ENCODE peak calls at places on chromosome 16, in five cellular contexts. O is pancreas, L is Panc1, N is adrenal gland, U is body of pancreas. D is an unnamed sample. For H3K4me1, the result is how much of the 10 kb centered on the place peaks cover.

GRCh38 chr16:68015681-68016080 is at the start of gene DPEP2NB:
- DNase-seq in O (no peak), L (no peak), N (no peak), U (no peak), D (no peak)

GRCh38 chr16:16857603-16858283 is 478.8 kb downstream of the NPIPA7 start:
- DNase-seq in O (no peak), L (no peak), N (no peak), U (no peak), D (no peak)

GRCh38 chr16:30774367-30775130 is 12.4 kb downstream of the RNF40 start:
- DNase-seq in O (no peak), L (no peak), N (no peak), U (no peak), D (no peak)

GRCh38 chr16:67229906-67230808 is 3.2 kb downstream of the TMEM208 start:
- DNase-seq in O (no peak), L (no peak), N (no peak), U (no peak), D (no peak)

GRCh38 chr16:50065624-50066481 is at the start of gene HEATR3:
- DNase-seq in O (peak), L (peak), N (peak), U (peak), D (peak)

GRCh38 chr16:56885446-56886162 is 20.6 kb downstream of the SLC12A3 start:
- DNase-seq in O (no peak), L (no peak), N (no peak), U (no peak), D (no peak)

GRCh38 chr16:16158741-16159374 is 64.4 kb downstream of the ABCC6 start:
- DNase-seq in O (no peak), L (no peak), N (no peak), U (no peak), D (no peak)

GRCh38 chr16:57284206-57284951 is at the start of gene PLLP:
- DNase-seq in O (peak), L (no peak), N (peak), U (peak), D (peak)

GRCh38 chr16:23140082-23140481 is 9.2 kb downstream of the USP31 start:
- DNase-seq in O (no peak), L (no peak), N (no peak), U (no peak), D (no peak)

DNA sequence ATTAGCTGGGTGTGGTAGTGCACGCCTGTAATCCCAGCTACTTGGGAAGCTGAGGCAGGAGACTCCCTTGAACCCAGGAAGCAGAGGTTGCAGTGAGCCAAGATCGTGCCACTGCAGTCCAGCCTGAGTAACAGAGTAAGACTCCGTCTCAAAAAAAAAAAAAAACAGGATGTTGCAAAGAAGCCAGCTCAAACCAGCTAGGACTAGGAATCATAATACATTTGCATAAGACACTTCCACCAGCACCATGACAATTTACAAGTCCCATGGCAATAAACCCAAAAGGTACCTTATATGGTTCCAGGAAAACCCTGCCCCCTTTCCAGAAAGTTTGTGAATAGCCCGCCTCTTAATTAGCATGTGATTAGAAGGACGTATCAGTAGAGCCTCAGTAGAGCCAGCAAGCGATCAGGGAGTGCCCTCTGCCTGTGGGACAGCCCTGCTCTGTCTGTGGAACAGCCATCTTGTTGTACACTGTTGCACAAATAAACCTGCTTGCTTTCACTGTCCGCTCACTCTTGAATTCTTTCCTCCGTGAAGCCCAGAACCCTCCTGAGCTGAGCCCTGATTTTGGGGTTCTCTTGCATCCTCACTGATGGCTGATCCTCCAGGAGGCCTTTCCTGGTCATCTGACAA is 14.1 kb downstream of the NUPR1 start:
- DNase-seq in O (no peak), L (no peak), N (no peak), U (peak), D (peak)
- TF ChIP-seq CTCF in O (no peak), L (no peak), N (no peak), U (no peak), D (no peak)

GRCh38 chr16:54077412-54077821 is 209.2 kb downstream of the IRX3 start:
- DNase-seq in O (no peak), L (peak), N (peak), U (no peak), D (no peak)
- H3K4me1 ChIP-seq in O (under half), L (under half), N (under half), U (under half), D (under half)

GRCh38 chr16:88687254-88687576 is 908 bp upstream of the SNAI3 start:
- DNase-seq in O (no peak), L (no peak), N (no peak), U (no peak), D (no peak)
- TF ChIP-seq CTCF in O (no peak), L (no peak), N (no peak), U (no peak), D (no peak)

DNA sequence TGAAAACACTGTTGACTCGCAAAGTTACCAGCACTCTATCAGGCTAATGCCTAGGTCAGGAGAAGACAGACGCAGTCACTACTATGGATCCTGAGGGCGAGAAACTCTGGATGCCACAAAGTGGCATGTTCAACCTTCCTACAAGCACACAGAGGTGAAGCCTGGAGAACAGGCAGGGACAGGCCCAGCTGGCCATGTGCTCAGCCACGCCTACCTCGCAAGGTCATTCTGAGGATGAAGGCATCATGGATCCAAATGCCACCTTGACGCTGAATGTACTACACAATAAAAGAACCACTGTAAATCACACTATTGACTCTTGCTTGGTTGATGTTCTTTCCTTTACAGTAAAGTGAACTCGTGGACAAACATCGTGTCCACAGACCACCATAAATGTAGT is 85.8 kb downstream of the ANKRD11 start:
- DNase-seq in O (no peak), L (no peak), N (peak), U (peak), D (no peak)
- H3K4me1 ChIP-seq in O (half or more), L (half or more), N (half or more), U (half or more), D (half or more)

GRCh38 chr16:84683691-84684591 is 15.9 kb upstream of the USP10 start:
- DNase-seq in O (no peak), L (no peak), N (no peak), U (no peak), D (no peak)

GRCh38 chr16:84687715-84688114 is 12.1 kb upstream of the USP10 start:
- DNase-seq in O (no peak), L (no peak), N (no peak), U (no peak), D (no peak)

GRCh38 chr16:84686702-84687298 is 13.0 kb upstream of the USP10 start:
- DNase-seq in O (no peak), L (no peak), N (no peak), U (no peak), D (no peak)

GRCh38 chr16:84684592-84684965 is 15.2 kb upstream of the USP10 start:
- DNase-seq in O (no peak), L (no peak), N (no peak), U (no peak), D (no peak)

DNA sequence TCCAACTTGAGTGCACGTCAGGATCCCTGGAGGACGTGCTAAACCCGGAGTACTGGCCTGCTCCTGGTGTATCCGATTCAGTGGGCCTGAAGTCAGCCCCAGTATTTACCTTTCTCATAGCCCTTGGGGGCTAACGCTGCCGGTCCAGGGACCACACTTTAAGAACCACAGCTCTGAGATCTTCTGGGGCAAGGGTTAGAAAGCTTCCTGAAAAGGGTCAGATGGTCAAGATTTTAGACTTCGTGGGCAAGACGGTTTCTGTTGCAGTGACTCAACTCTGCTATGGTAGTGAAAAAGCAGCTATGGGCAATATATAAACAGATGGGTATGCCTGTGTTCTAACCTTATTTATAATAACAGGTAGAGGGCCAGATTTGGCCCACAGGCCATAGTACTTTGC is 14.6 kb upstream of the USP10 start:
- DNase-seq in O (no peak), L (no peak), N (no peak), U (no peak), D (no peak)
- TF ChIP-seq CTCF in O (no peak), L (no peak), N (no peak), U (no peak), D (no peak)

DNA sequence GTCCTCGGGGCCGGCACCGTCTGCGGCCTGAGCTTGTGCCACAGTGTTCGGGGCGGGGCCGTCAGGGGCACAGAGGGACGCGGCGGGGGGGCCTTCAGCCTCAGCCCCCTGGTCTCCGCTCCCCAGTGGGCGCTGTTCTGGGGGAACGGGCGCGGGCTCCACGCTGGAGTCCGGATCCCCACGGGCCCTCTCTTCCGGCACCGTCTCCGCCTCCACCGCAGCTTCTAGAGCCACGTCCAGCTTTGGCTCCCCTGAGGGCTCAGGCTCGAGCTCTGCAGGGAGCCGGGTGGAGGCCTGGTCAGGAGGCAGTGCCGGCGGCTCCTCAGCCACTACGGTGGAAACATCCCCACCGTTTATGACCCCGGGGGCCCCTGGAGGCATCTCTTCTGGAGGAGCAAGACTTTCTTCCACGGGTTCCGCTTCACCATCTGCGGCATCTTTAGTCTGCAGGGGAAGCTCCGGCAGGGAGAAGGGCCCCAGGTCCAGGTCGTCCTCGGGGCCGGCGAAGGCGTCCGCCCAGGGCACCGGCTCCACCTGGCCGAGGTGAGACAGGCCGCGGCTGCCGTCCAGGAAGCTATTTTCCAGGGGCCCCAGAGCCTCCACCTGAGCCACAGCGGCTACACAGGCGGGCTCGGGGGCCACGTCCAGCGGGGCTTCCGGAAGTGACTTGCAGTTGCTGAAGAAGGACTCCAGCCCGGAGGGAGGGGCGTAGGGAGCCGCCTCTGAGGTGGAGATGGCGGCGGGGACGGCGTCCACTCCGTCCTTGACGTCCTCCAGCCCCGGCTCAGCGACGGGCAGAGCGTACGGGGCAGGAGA is 62.4 kb downstream of the ZNF778 start:
- DNase-seq in O (no peak), L (no peak), N (no peak), U (no peak), D (no peak)
- H3K4me1 ChIP-seq in O (under half), L (under half), N (under half), U (under half), D (under half)

GRCh38 chr16:63735456-63735855 is 1386.4 kb downstream of the CDH11 start:
- DNase-seq in O (no peak), L (no peak), N (no peak), U (no peak), D (no peak)

GRCh38 chr16:63742150-63742549 is 1379.7 kb downstream of the CDH11 start:
- DNase-seq in O (no peak), L (no peak), N (no peak), U (no peak), D (no peak)

GRCh38 chr16:63737633-63738032 is 1384.2 kb downstream of the CDH11 start:
- DNase-seq in O (no peak), L (no peak), N (no peak), U (no peak), D (no peak)
- TF ChIP-seq CTCF in O (no peak), L (no peak), N (no peak), U (no peak), D (no peak)

GRCh38 chr16:85011846-85012284 is 530 bp upstream of the ZDHHC7 start:
- DNase-seq in O (no peak), L (no peak), N (no peak), U (no peak), D (no peak)
- H3K4me1 ChIP-seq in O (under half), L (under half), N (under half), U (under half), D (under half)

D was measured in Caco-2.